ENCODE peak calls at places on chromosome 9, in eight cellular contexts. One of them, this sample, is unnamed.

GRCh38 chr9:128607642-128608350 is 48.9 kb downstream of the DYNC2I2 start:
- DNase-seq in uterus: no peak
- DNase-seq in WTC11: no peak
- DNase-seq in choroid plexus epithelial cell: no peak
- DNase-seq in BJ: no peak
- DNase-seq in heart right ventricle: peak; percentile 77
- DNase-seq in foreskin keratinocyte: no peak
- DNase-seq in HCT116: no peak
- DNase-seq in this sample: no peak

GRCh38 chr9:117485176-117485575 is 70.3 kb upstream of the ASTN2 start:
- DNase-seq in WTC11: no peak
- DNase-seq in choroid plexus epithelial cell: peak; percentile 4
- DNase-seq in HCT116: no peak
- DNase-seq in BJ: no peak
- DNase-seq in uterus: no peak
- DNase-seq in heart right ventricle: no peak
- DNase-seq in foreskin keratinocyte: peak; percentile 9
- DNase-seq in this sample: no peak

GRCh38 chr9:137030006-137030405 is 1.9 kb downstream of the FUT7 start:
- DNase-seq in heart right ventricle: no peak
- DNase-seq in BJ: no peak
- DNase-seq in WTC11: no peak
- DNase-seq in uterus: no peak
- DNase-seq in foreskin keratinocyte: no peak
- DNase-seq in choroid plexus epithelial cell: no peak
- DNase-seq in HCT116: no peak
- DNase-seq in this sample: no peak

GRCh38 chr9:13933268-13933656 is 380.7 kb downstream of the NFIB start:
- DNase-seq in heart right ventricle: no peak
- DNase-seq in HCT116: no peak
- DNase-seq in choroid plexus epithelial cell: no peak
- DNase-seq in WTC11: no peak
- DNase-seq in uterus: no peak
- DNase-seq in BJ: no peak
- DNase-seq in foreskin keratinocyte: no peak
- DNase-seq in this sample: no peak

GRCh38 chr9:107635137-107635802 is 145.7 kb upstream of the KLF4 start:
- DNase-seq in HCT116: no peak
- DNase-seq in uterus: no peak
- DNase-seq in heart right ventricle: no peak
- DNase-seq in WTC11: no peak
- DNase-seq in foreskin keratinocyte: no peak
- DNase-seq in BJ: no peak
- DNase-seq in choroid plexus epithelial cell: no peak
- DNase-seq in this sample: no peak

GRCh38 chr9:79902937-79903600 is 331.3 kb downstream of the TLE4 start:
- DNase-seq in WTC11: no peak
- DNase-seq in uterus: no peak
- DNase-seq in foreskin keratinocyte: no peak
- DNase-seq in choroid plexus epithelial cell: no peak
- DNase-seq in BJ: no peak
- DNase-seq in HCT116: no peak
- DNase-seq in heart right ventricle: no peak
- DNase-seq in this sample: no peak

GRCh38 chr9:137407590-137408300 is 15.2 kb downstream of the EXD3 start:
- DNase-seq in heart right ventricle: peak; percentile 62
- DNase-seq in foreskin keratinocyte: no peak
- DNase-seq in uterus: no peak
- DNase-seq in choroid plexus epithelial cell: peak; percentile 44
- DNase-seq in BJ: no peak
- DNase-seq in WTC11: no peak
- DNase-seq in HCT116: no peak
- DNase-seq in this sample: no peak

GRCh38 chr9:79555474-79555873 is 16.3 kb upstream of the TLE4 start:
- DNase-seq in heart right ventricle: no peak
- DNase-seq in WTC11: no peak
- DNase-seq in choroid plexus epithelial cell: peak; percentile 12
- DNase-seq in HCT116: no peak
- DNase-seq in BJ: no peak
- DNase-seq in foreskin keratinocyte: no peak
- DNase-seq in uterus: no peak
- DNase-seq in this sample: no peak

GRCh38 chr9:5798581-5798980 is 34.3 kb downstream of the ERMP1 start:
- DNase-seq in HCT116: no peak
- DNase-seq in heart right ventricle: no peak
- DNase-seq in WTC11: no peak
- DNase-seq in foreskin keratinocyte: no peak
- DNase-seq in choroid plexus epithelial cell: no peak
- DNase-seq in BJ: no peak
- DNase-seq in uterus: no peak
- DNase-seq in this sample: no peak

GRCh38 chr9:18238254-18238653 is 235.7 kb upstream of the ADAMTSL1 start:
- DNase-seq in HCT116: no peak
- DNase-seq in choroid plexus epithelial cell: peak; percentile 93
- DNase-seq in WTC11: no peak
- DNase-seq in foreskin keratinocyte: peak; percentile 66
- DNase-seq in BJ: no peak
- DNase-seq in heart right ventricle: no peak
- DNase-seq in uterus: no peak
- DNase-seq in this sample: no peak

GRCh38 chr9:121369595-121370265 is at the start of gene STOM:
- DNase-seq in uterus: peak; percentile 91
- DNase-seq in WTC11: no peak
- DNase-seq in HCT116: no peak
- DNase-seq in choroid plexus epithelial cell: peak; percentile 80
- DNase-seq in BJ: peak; percentile 46
- DNase-seq in heart right ventricle: peak; percentile 92
- DNase-seq in foreskin keratinocyte: peak; percentile 60
- DNase-seq in this sample: no peak

GRCh38 chr9:109161471-109161870 is 5.6 kb downstream of the FRRS1L start:
- DNase-seq in BJ: no peak
- DNase-seq in WTC11: no peak
- DNase-seq in heart right ventricle: no peak
- DNase-seq in HCT116: no peak
- DNase-seq in foreskin keratinocyte: no peak
- DNase-seq in choroid plexus epithelial cell: no peak
- DNase-seq in uterus: no peak
- DNase-seq in this sample: no peak

GRCh38 chr9:100150209-100150608 is 51.2 kb downstream of the INVS start:
- DNase-seq in foreskin keratinocyte: no peak
- DNase-seq in heart right ventricle: no peak
- DNase-seq in choroid plexus epithelial cell: peak; percentile 82
- DNase-seq in BJ: no peak
- DNase-seq in HCT116: no peak
- DNase-seq in WTC11: no peak
- DNase-seq in uterus: no peak
- DNase-seq in this sample: no peak

GRCh38 chr9:6305954-6306563 is 22.1 kb upstream of the TPD52L3 start:
- DNase-seq in uterus: no peak
- DNase-seq in heart right ventricle: no peak
- DNase-seq in BJ: no peak
- DNase-seq in HCT116: peak; percentile 32
- DNase-seq in foreskin keratinocyte: no peak
- DNase-seq in choroid plexus epithelial cell: peak; percentile 79
- DNase-seq in WTC11: no peak
- DNase-seq in this sample: peak; percentile 47

GRCh38 chr9:110260911-110261310 is 4.6 kb upstream of the TXN start:
- DNase-seq in foreskin keratinocyte: no peak
- DNase-seq in WTC11: no peak
- DNase-seq in BJ: no peak
- DNase-seq in choroid plexus epithelial cell: no peak
- DNase-seq in HCT116: no peak
- DNase-seq in uterus: no peak
- DNase-seq in heart right ventricle: no peak
- DNase-seq in this sample: no peak

GRCh38 chr9:114271556-114272510 is 51.1 kb upstream of the ORM1 start:
- DNase-seq in foreskin keratinocyte: no peak
- DNase-seq in choroid plexus epithelial cell: peak; percentile 59
- DNase-seq in heart right ventricle: peak; percentile 41
- DNase-seq in uterus: peak; percentile 54
- DNase-seq in BJ: no peak
- DNase-seq in HCT116: peak; percentile 28
- DNase-seq in WTC11: peak; percentile 58
- DNase-seq in this sample: peak; percentile 41

GRCh38 chr9:38254151-38254550 is 138.4 kb upstream of the ALDH1B1 start:
- DNase-seq in foreskin keratinocyte: no peak
- DNase-seq in BJ: no peak
- DNase-seq in uterus: no peak
- DNase-seq in choroid plexus epithelial cell: no peak
- DNase-seq in WTC11: no peak
- DNase-seq in HCT116: no peak
- DNase-seq in heart right ventricle: no peak
- DNase-seq in this sample: no peak

GRCh38 chr9:120619751-120620655 is 40.0 kb upstream of the CDK5RAP2 start:
- DNase-seq in heart right ventricle: no peak
- DNase-seq in WTC11: peak; percentile 51
- DNase-seq in BJ: no peak
- DNase-seq in uterus: peak; percentile 39
- DNase-seq in foreskin keratinocyte: no peak
- DNase-seq in HCT116: peak; percentile 47
- DNase-seq in choroid plexus epithelial cell: peak; percentile 86
- DNase-seq in this sample: peak; percentile 70

GRCh38 chr9:1269533-1270315 is 219.6 kb downstream of the DMRT2 start:
- DNase-seq in WTC11: no peak
- DNase-seq in heart right ventricle: no peak
- DNase-seq in foreskin keratinocyte: no peak
- DNase-seq in HCT116: no peak
- DNase-seq in BJ: no peak
- DNase-seq in choroid plexus epithelial cell: no peak
- DNase-seq in uterus: no peak
- DNase-seq in this sample: no peak

GRCh38 chr9:79134654-79135053 is 437.1 kb upstream of the TLE4 start:
- DNase-seq in BJ: no peak
- DNase-seq in uterus: no peak
- DNase-seq in heart right ventricle: no peak
- DNase-seq in choroid plexus epithelial cell: peak; percentile 37
- DNase-seq in HCT116: peak; percentile 12
- DNase-seq in WTC11: peak; percentile 52
- DNase-seq in foreskin keratinocyte: no peak
- DNase-seq in this sample: no peak

GRCh38 chr9:112787942-112788341 is 37.4 kb downstream of the SNX30 start:
- DNase-seq in choroid plexus epithelial cell: no peak
- DNase-seq in heart right ventricle: no peak
- DNase-seq in foreskin keratinocyte: no peak
- DNase-seq in WTC11: no peak
- DNase-seq in uterus: no peak
- DNase-seq in BJ: no peak
- DNase-seq in HCT116: no peak
- DNase-seq in this sample: no peak

GRCh38 chr9:32584784-32585183 is 11.8 kb upstream of the NDUFB6 start:
- DNase-seq in uterus: no peak
- DNase-seq in HCT116: no peak
- DNase-seq in foreskin keratinocyte: no peak
- DNase-seq in BJ: no peak
- DNase-seq in WTC11: no peak
- DNase-seq in heart right ventricle: no peak
- DNase-seq in choroid plexus epithelial cell: peak; percentile 11
- DNase-seq in this sample: no peak

GRCh38 chr9:91515074-91515687 is 91.5 kb upstream of the NFIL3 start:
- DNase-seq in WTC11: no peak
- DNase-seq in HCT116: no peak
- DNase-seq in BJ: peak; percentile 63
- DNase-seq in heart right ventricle: no peak
- DNase-seq in uterus: peak; percentile 91
- DNase-seq in foreskin keratinocyte: no peak
- DNase-seq in choroid plexus epithelial cell: peak; percentile 64
- DNase-seq in this sample: peak; percentile 46

DNA sequence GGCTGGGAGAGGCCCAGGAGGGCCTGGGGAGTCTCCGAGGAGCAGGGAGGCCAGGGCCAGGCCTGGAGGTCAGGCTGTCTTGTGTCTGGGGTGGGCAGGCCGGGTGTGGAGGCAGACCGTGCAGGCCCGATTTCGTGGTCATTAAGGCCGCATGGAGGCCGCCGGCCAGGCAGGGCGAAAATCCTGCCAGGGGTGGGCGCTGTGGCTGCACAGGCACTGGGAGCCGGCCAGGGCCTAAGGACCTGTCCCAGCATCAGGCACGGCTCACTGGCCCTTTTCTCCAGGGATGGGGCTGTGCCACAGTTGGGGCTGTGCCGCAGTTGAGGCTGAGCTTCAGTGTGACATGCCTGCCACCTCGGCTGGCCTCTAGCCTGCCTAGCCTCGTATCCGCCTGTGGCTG is 35.9 kb downstream of the ASS1 start:
- DNase-seq in uterus: no peak
- DNase-seq in choroid plexus epithelial cell: no peak
- DNase-seq in BJ: no peak
- DNase-seq in HCT116: no peak
- DNase-seq in WTC11: peak; percentile 79
- DNase-seq in foreskin keratinocyte: no peak
- DNase-seq in heart right ventricle: no peak
- DNase-seq in this sample: no peak
- TF ChIP-seq CTCF in uterus: no peak
- TF ChIP-seq CTCF in choroid plexus epithelial cell: peak; percentile 37
- TF ChIP-seq CTCF in BJ: peak; percentile 10
- TF ChIP-seq CTCF in HCT116: peak; percentile 52
- TF ChIP-seq CTCF in WTC11: peak; percentile 26
- TF ChIP-seq CTCF in foreskin keratinocyte: peak; percentile 48
- TF ChIP-seq CTCF in heart right ventricle: no peak
- TF ChIP-seq CTCF in this sample: no peak

GRCh38 chr9:19699757-19700156 is 89.1 kb downstream of the SLC24A2 start:
- DNase-seq in foreskin keratinocyte: no peak
- DNase-seq in choroid plexus epithelial cell: no peak
- DNase-seq in BJ: no peak
- DNase-seq in WTC11: no peak
- DNase-seq in uterus: no peak
- DNase-seq in HCT116: no peak
- DNase-seq in heart right ventricle: no peak
- DNase-seq in this sample: no peak
- TF ChIP-seq CTCF in foreskin keratinocyte: no peak
- TF ChIP-seq CTCF in choroid plexus epithelial cell: no peak
- TF ChIP-seq CTCF in BJ: no peak
- TF ChIP-seq CTCF in WTC11: no peak
- TF ChIP-seq CTCF in uterus: no peak
- TF ChIP-seq CTCF in HCT116: no peak
- TF ChIP-seq CTCF in heart right ventricle: no peak
- TF ChIP-seq CTCF in this sample: no peak

GRCh38 chr9:72364679-72365524 is at the start of gene ZFAND5:
- DNase-seq in BJ: peak; percentile 91
- DNase-seq in choroid plexus epithelial cell: peak; percentile 99
- DNase-seq in WTC11: peak; percentile 96
- DNase-seq in foreskin keratinocyte: peak; percentile 88
- DNase-seq in HCT116: peak; percentile 90
- DNase-seq in uterus: peak; percentile 99
- DNase-seq in heart right ventricle: peak; percentile 99
- DNase-seq in this sample: peak; percentile 98
- TF ChIP-seq CTCF in BJ: no peak
- TF ChIP-seq CTCF in choroid plexus epithelial cell: no peak
- TF ChIP-seq CTCF in WTC11: no peak
- TF ChIP-seq CTCF in foreskin keratinocyte: peak; percentile 47
- TF ChIP-seq CTCF in HCT116: no peak
- TF ChIP-seq CTCF in uterus: no peak
- TF ChIP-seq CTCF in heart right ventricle: no peak
- TF ChIP-seq CTCF in this sample: no peak

DNA sequence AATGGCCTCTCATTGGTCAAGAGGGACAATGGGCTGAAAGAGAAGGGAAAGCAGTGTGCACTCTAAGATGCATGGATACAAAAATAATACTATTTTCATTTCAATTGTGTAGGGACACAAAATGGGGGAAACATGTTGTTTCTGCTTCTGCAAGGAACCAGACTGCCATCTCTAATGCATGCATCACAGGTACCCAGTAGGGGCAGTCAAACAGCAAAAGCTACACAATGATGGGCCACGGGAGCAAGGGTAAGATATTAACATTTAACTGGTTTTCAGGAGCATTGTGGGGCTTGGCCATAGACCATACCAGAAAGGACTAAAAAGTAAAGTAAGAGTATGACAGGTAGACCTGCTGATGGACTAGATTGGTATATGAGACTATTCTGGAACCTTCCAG is 535.8 kb downstream of the SPATA31D1 start:
- DNase-seq in uterus: no peak
- DNase-seq in choroid plexus epithelial cell: no peak
- DNase-seq in WTC11: no peak
- DNase-seq in foreskin keratinocyte: no peak
- DNase-seq in HCT116: no peak
- DNase-seq in heart right ventricle: no peak
- DNase-seq in BJ: no peak
- DNase-seq in this sample: no peak
- TF ChIP-seq CTCF in uterus: no peak
- TF ChIP-seq CTCF in choroid plexus epithelial cell: no peak
- TF ChIP-seq CTCF in WTC11: no peak
- TF ChIP-seq CTCF in foreskin keratinocyte: no peak
- TF ChIP-seq CTCF in HCT116: no peak
- TF ChIP-seq CTCF in heart right ventricle: no peak
- TF ChIP-seq CTCF in BJ: no peak
- TF ChIP-seq CTCF in this sample: no peak

This sample was measured in GM20000.